ENCODE peak calls at places on chromosomes 11 and 22, in eight cellular contexts. Y is right lobe of liver, V is fibroblast of lung, S is coronary artery, G is body of pancreas, C is foreskin keratinocyte, A is breast epithelium, L is cardiac muscle cell. Q is an unnamed sample.

GRCh38 chr11:1205121-1205986 is 17.5 kb upstream of the MUC5B start:
- DNase-seq in S (no peak), C (no peak), V (no peak), L (no peak), A (peak; percentile 43), G (no peak), Y (peak; percentile 31), Q (peak; percentile 51)

GRCh38 chr11:92638678-92639077 is 330.8 kb upstream of the MTNR1B start:
- DNase-seq in C (no peak), G (no peak), V (no peak), Y (no peak), A (no peak), S (no peak), L (no peak), Q (no peak)

GRCh38 chr11:115605397-115606222 is 101.4 kb upstream of the CADM1 start:
- DNase-seq in S (no peak), C (no peak), Y (no peak), A (no peak), L (no peak), V (no peak), G (no peak), Q (no peak)

GRCh38 chr11:20337526-20338154 is 25.9 kb upstream of the HTATIP2 start:
- DNase-seq in L (peak; percentile 64), A (no peak), S (no peak), Y (no peak), G (no peak), V (peak; percentile 22), C (no peak), Q (no peak)

GRCh38 chr11:72989727-72990126 is 152.4 kb downstream of the FCHSD2 start:
- DNase-seq in Y (no peak), L (no peak), C (no peak), S (no peak), G (no peak), A (no peak), V (no peak), Q (no peak)

GRCh38 chr11:102806296-102806695 is 8.3 kb upstream of the MMP1 start:
- DNase-seq in A (no peak), L (no peak), C (no peak), Y (no peak), V (peak; percentile 86), G (no peak), S (no peak), Q (no peak)

GRCh38 chr11:67024410-67024809 is 1.5 kb downstream of the SYT12 start:
- DNase-seq in L (no peak), Y (no peak), V (peak; percentile 30), A (no peak), S (no peak), G (no peak), C (no peak), Q (no peak)

GRCh38 chr11:70526116-70527045 is 128.1 kb downstream of the CTTN start:
- DNase-seq in L (no peak), V (no peak), G (no peak), S (no peak), A (no peak), C (no peak), Y (no peak), Q (peak; percentile 39)

GRCh38 chr11:125075900-125076317 is 12.8 kb downstream of the SLC37A2 start:
- DNase-seq in G (no peak), C (peak; percentile 63), S (no peak), Y (no peak), V (peak; percentile 51), L (no peak), A (no peak), Q (peak; percentile 71)

GRCh38 chr11:75371930-75372876 is 20.7 kb upstream of the ARRB1 start:
- DNase-seq in C (no peak), A (no peak), L (no peak), G (no peak), S (no peak), Y (no peak), V (no peak), Q (no peak)

GRCh38 chr11:127789887-127790286 is 789.3 kb upstream of the KIRREL3 start:
- DNase-seq in L (peak; percentile 52), S (no peak), G (peak; percentile 16), Y (peak; percentile 51), A (no peak), V (peak; percentile 1), C (no peak), Q (no peak)

GRCh38 chr11:93849201-93849600 is 1.2 kb downstream of the VSTM5 start:
- DNase-seq in V (no peak), G (no peak), C (no peak), S (no peak), Y (no peak), L (no peak), A (no peak), Q (no peak)

GRCh38 chr11:115242982-115243381 is 261.2 kb downstream of the CADM1 start:
- DNase-seq in S (no peak), V (no peak), A (no peak), G (no peak), Y (no peak), L (no peak), C (no peak), Q (no peak)

GRCh38 chr11:59102259-59102765 is 4.7 kb upstream of the FAM111B start:
- DNase-seq in L (peak; percentile 66), A (peak; percentile 64), V (peak; percentile 23), Y (peak; percentile 49), S (no peak), G (peak; percentile 64), C (no peak), Q (no peak)

GRCh38 chr11:104584823-104585222 is 313.4 kb downstream of the CASP12 start:
- DNase-seq in V (no peak), L (no peak), S (no peak), A (no peak), C (no peak), G (no peak), Y (no peak), Q (no peak)

GRCh38 chr22:22681221-22681739 is 36.9 kb downstream of the GGTLC2 start:
- DNase-seq in C (no peak), Y (no peak), L (no peak), S (no peak), G (no peak), V (peak; percentile 11), A (no peak), Q (no peak)

GRCh38 chr11:465896-466538 is 15.9 kb downstream of the PTDSS2 start:
- DNase-seq in A (no peak), Y (no peak), V (no peak), C (no peak), G (no peak), S (no peak), L (no peak), Q (no peak)

GRCh38 chr11:73004088-73004487 is 138.0 kb downstream of the FCHSD2 start:
- DNase-seq in C (no peak), A (no peak), G (no peak), S (no peak), L (no peak), V (no peak), Y (no peak), Q (no peak)

GRCh38 chr11:83219095-83219494 is 25.6 kb downstream of the ANKRD42 start:
- DNase-seq in Y (no peak), A (no peak), L (peak; percentile 29), C (no peak), G (no peak), S (no peak), V (no peak), Q (no peak)
- TF ChIP-seq CTCF in Y (peak; percentile 26), A (no peak), L (peak; percentile 29), C (peak; percentile 28), G (peak; percentile 33), S (no peak), V (no peak), Q (no peak)

GRCh38 chr11:63242089-63242762 is 1.2 kb downstream of the SLC22A25 start:
- DNase-seq in S (no peak), V (no peak), G (no peak), C (no peak), L (no peak), Y (no peak), A (no peak), Q (no peak)
- H3K27ac ChIP-seq in S (no peak overlapping the region), V (no peak overlapping the region), G (no peak overlapping the region), C (no peak overlapping the region), L (no peak overlapping the region), Y (peak overlapping the region; percentile 96), A (no peak overlapping the region), Q (no peak overlapping the region)

GRCh38 chr11:22633354-22633902 is 7.8 kb upstream of the FANCF start:
- DNase-seq in C (no peak), A (no peak), Y (no peak), G (no peak), V (no peak), L (no peak), S (no peak), Q (no peak)
- TF ChIP-seq CTCF in C (peak; percentile 38), A (no peak), Y (peak; percentile 11), G (no peak), V (no peak), L (no peak), S (no peak), Q (no peak)

DNA sequence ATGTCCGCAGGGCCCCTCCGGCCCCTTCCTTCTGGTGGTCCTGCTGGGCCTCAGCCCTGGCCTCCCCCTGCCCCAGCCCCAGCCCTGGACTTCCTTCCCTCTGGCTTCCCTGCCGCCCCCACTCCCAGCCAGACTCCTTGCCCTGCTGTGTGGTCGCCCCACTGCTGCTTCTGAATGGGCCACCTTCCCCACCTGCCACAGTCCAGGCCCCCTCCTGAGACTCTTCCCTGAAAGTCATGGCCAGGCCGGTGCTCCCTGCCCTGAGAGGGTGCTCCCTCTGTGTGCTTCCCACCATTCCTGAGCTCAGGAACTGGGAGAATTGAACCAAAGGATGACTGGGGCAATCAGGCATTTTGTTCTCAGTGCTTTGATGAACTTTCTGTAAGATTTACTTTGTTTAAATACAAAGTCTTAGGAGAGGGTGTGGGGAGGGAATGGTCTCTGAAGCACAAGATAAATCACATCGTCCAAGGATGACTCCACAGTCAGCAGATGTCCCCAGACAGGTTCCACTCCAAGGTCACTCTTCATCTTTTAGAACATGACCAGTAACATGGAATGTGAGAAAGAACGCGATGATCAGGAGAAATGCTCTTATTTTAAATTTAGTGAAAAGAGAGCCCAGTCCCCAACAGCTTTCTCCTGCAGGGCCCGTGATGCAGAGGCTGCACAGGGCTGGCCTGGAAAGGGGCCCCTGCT is 774 bp downstream of the APOBEC3D start:
- DNase-seq in Y (no peak), G (no peak), V (no peak), A (no peak), C (no peak), S (no peak), L (no peak), Q (no peak)
- H3K27ac ChIP-seq in Y (peak overlapping the region; percentile 40), G (peak overlapping the region; percentile 34), V (peak overlapping the region; percentile 61), A (peak overlapping the region; percentile 93), C (no peak overlapping the region), S (peak overlapping the region; percentile 54), L (peak overlapping the region; percentile 82), Q (no peak overlapping the region)

GRCh38 chr11:110774138-110775014 is 62.1 kb upstream of the ARHGAP20 start:
- DNase-seq in A (no peak), L (no peak), C (no peak), S (no peak), Y (no peak), V (peak; percentile 29), G (no peak), Q (no peak)
- TF ChIP-seq CTCF in A (no peak), L (no peak), C (no peak), S (no peak), Y (peak; percentile 13), V (no peak), G (no peak), Q (no peak)

DNA sequence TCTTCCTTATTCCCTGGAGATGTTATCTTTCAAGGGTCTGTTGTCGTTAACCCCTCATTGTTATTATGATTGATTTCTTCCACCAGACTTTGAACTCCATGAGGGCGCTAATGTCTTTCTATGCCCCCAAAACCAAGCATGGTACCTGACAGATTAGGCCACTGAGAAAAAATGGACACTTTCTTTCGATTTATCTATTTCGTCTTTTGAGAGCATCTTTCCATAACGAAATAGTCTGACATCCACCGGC is 641 bp upstream of the PSMA1 start:
- DNase-seq in G (no peak), L (no peak), V (no peak), S (no peak), Y (no peak), A (no peak), C (no peak), Q (no peak)
- H3K27ac ChIP-seq in G (peak overlapping the region; percentile 52), L (peak overlapping the region; percentile 45), V (peak overlapping the region; percentile 30), S (peak overlapping the region; percentile 44), Y (peak overlapping the region; percentile 79), A (peak overlapping the region; percentile 83), C (peak overlapping the region; percentile 60), Q (peak overlapping the region; percentile 75)